ENCODE peak calls at places on chromosomes 11 and 22, in ten cellular contexts. C, T, V, B, J, E, M, P, A and D are unnamed samples.
A peak's percentile ranks its signal among the peaks of the same experiment; 100 is the strongest.

GRCh38 chr22:48919851-48920589 is 907.7 kb downstream of the BRD1 start:
- DNase-seq in B (no peak), E (no peak), A (no peak), T (no peak), V (peak; percentile 44), C (no peak), P (no peak), M (no peak), J (no peak), D (no peak)

GRCh38 chr22:42720263-42721044 is at the start of gene A4GALT:
- DNase-seq in P (peak; percentile 27), B (no peak), A (no peak), T (no peak), M (no peak), J (no peak), V (no peak), C (no peak), E (no peak), D (no peak)

GRCh38 chr11:62544521-62545436 is 1.8 kb downstream of the AHNAK start:
- DNase-seq in V (no peak), M (peak; percentile 32), C (no peak), E (no peak), B (no peak), J (no peak), P (peak; percentile 31), A (no peak), T (no peak), D (no peak)

GRCh38 chr22:22770280-22770871 is 117.2 kb upstream of the IGLL5 start:
- DNase-seq in P (peak; percentile 29), B (no peak), V (peak; percentile 38), J (no peak), T (peak; percentile 15), A (peak; percentile 35), C (peak; percentile 9), E (no peak), M (peak; percentile 76), D (no peak)

GRCh38 chr22:25081409-25081824 is 118.2 kb upstream of the CRYBB3 start:
- DNase-seq in T (no peak), J (no peak), A (peak; percentile 45), V (no peak), P (peak; percentile 5), E (no peak), M (peak; percentile 43), B (no peak), C (peak; percentile 50), D (no peak)

GRCh38 chr11:120172054-120172881 is 34.4 kb upstream of the TRIM29 start:
- DNase-seq in C (peak; percentile 45), E (no peak), V (peak; percentile 71), J (peak; percentile 49), B (no peak), P (peak; percentile 63), A (peak; percentile 18), T (no peak), M (peak; percentile 75), D (peak; percentile 67)

GRCh38 chr11:16191212-16191851 is 165.0 kb downstream of the SOX6 start:
- DNase-seq in A (no peak), J (no peak), E (no peak), B (no peak), M (no peak), T (no peak), C (no peak), P (no peak), V (no peak), D (no peak)

GRCh38 chr22:17846326-17846992 is 72.2 kb upstream of the BID start:
- DNase-seq in B (no peak), V (peak; percentile 77), E (no peak), M (no peak), T (no peak), C (no peak), A (no peak), J (no peak), P (no peak), D (no peak)

GRCh38 chr22:49328076-49328475 is 499.6 kb downstream of the BRD1 start:
- DNase-seq in B (no peak), M (no peak), J (no peak), T (no peak), V (no peak), A (no peak), E (no peak), P (no peak), C (no peak), D (no peak)

GRCh38 chr22:33519140-33519973 is 400.9 kb downstream of the LARGE1 start:
- DNase-seq in T (no peak), A (no peak), E (no peak), J (no peak), B (peak; percentile 49), P (peak; percentile 9), V (no peak), C (no peak), M (peak; percentile 49), D (peak; percentile 31)

GRCh38 chr11:15289718-15290117 is 175.0 kb downstream of the INSC start:
- DNase-seq in V (no peak), J (no peak), M (no peak), C (no peak), T (no peak), E (no peak), A (no peak), P (no peak), B (no peak), D (no peak)

DNA sequence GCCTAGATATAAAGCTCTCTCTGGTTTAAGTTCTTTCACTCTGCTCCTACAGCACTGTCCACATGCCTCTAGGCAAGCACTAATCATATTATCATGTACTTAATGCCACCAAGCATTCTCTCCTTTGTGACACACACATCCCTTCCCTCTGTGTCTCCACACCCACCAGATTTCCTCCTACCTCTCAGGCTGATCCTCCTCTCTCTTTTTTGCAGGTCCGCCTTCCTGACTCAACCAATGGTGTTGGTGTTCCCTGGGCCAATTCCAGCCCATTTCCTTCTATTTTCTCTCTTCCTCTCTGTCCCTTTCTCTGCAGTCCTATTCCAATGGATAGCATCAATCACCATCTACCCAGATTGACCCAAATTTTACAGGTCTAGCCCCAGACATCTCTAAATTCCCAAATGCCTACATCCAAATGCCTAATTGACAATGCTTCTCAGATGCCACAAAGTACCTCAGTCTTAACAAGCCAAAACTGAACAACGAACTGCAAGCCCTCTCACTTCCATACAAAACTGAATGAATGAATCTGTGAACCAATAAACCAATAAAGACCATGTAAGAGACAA is 504 bp upstream of the ZNF215 start:
- DNase-seq in P (peak; percentile 2), J (no peak), V (no peak), C (peak; percentile 12), M (no peak), A (no peak), E (no peak), T (no peak), B (peak; percentile 9), D (no peak)
- H3K27ac ChIP-seq in P (no peak overlapping the region), J (peak overlapping the region; percentile 4), V (peak overlapping the region; percentile 54), C (no peak overlapping the region), M (no peak overlapping the region), A (no peak overlapping the region), E (no peak overlapping the region), T (no peak overlapping the region), B (peak overlapping the region; percentile 25), D (no peak overlapping the region)

DNA sequence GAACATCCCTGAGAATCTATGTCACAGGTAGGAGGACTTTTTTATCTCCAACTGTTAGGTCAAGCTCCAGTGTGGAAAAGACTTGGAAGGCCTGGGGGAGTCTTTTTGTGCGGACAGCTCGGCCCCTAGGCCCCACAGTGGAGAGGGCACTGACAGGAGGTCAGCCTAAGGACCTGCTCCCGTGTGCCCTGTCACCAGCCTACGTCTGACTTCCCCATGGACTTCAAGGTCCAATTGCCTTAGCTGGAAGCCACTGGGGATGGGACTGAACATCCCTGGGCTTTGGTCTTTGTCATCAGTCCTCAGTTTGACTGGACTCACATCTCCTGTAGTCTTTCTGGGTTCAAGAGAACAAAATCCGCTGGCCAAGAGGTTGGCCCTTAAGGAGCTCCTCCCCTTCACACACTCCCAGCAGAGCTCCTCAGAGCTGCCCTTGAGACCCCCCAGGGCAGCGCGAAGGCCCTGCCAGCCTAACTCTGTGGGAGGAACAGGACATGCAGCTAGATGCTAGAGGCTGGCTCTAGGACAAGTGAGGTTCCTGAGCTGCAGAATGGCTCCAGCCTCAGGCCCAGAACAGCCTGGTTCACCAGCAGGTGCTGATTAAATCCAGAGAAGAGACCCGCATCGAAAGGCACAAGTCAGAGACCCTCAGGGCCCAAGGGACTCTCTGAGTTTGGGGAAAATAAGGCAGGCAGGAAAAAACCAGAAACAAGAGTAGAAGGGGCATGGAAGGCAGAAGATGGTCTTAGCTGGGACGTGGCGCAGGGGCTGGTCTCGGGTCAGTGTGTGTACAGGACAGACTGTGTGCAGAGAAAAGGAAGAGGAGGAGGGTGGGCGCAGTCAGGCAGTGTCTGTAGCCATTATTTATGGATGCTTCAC is 31.6 kb downstream of the PPP2R1B start:
- DNase-seq in C (no peak), V (no peak), M (no peak), B (no peak), J (no peak), P (no peak), A (no peak), E (no peak), T (no peak), D (no peak)
- H3K27ac ChIP-seq in C (no peak overlapping the region), V (peak overlapping the region; percentile 93), M (peak overlapping the region; percentile 86), B (peak overlapping the region; percentile 99), J (no peak overlapping the region), P (peak overlapping the region; percentile 31), A (no peak overlapping the region), E (peak overlapping the region; percentile 100), T (no peak overlapping the region), D (peak overlapping the region; percentile 100)

GRCh38 chr22:45311033-45311531 is 1.3 kb downstream of the FAM118A start:
- DNase-seq in P (no peak), V (no peak), T (no peak), A (no peak), J (no peak), C (no peak), M (no peak), B (no peak), E (no peak), D (no peak)
- H3K27ac ChIP-seq in P (no peak overlapping the region), V (peak overlapping the region; percentile 91), T (peak overlapping the region; percentile 82), A (peak overlapping the region; percentile 87), J (no peak overlapping the region), C (peak overlapping the region; percentile 96), M (no peak overlapping the region), B (no peak overlapping the region), E (no peak overlapping the region), D (peak overlapping the region; percentile 26)

GRCh38 chr11:60634151-60634550 is 65.3 kb upstream of the MS4A8 start:
- DNase-seq in P (no peak), M (no peak), J (no peak), T (no peak), B (no peak), A (no peak), V (no peak), C (no peak), E (no peak), D (no peak)

GRCh38 chr11:60629399-60629798 is 70.0 kb upstream of the MS4A8 start:
- DNase-seq in M (no peak), B (no peak), V (no peak), T (no peak), E (no peak), C (no peak), J (no peak), A (no peak), P (no peak), D (no peak)

GRCh38 chr11:60633645-60634044 is 65.8 kb upstream of the MS4A8 start:
- DNase-seq in A (no peak), E (no peak), M (no peak), P (no peak), T (no peak), B (no peak), C (no peak), J (no peak), V (no peak), D (no peak)

DNA sequence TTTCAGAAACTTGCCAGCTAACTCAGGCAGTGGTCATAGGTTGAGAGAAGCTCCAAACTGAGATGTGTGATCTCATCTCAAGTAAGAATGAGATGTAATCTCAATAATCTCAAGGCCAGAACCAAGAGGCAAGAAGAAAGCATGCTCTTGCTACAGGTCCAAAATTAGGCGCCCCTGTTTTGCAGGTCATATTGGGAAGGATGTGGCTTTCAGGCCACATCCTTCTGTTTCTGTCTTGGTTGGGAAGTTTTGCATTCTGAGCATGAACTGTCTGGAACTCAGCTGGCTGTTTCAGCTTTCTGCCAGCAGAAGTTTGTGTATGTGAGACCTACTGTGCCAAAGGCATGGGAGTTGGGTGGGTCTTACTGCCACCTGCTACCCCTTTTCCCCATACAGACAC is 67.5 kb upstream of the MS4A8 start:
- DNase-seq in A (no peak), V (no peak), C (no peak), B (no peak), M (no peak), E (no peak), P (no peak), T (no peak), J (no peak), D (no peak)
- H3K27ac ChIP-seq in A (no peak overlapping the region), V (no peak overlapping the region), C (no peak overlapping the region), B (no peak overlapping the region), M (no peak overlapping the region), E (no peak overlapping the region), P (no peak overlapping the region), T (no peak overlapping the region), J (no peak overlapping the region), D (no peak overlapping the region)